ENCODE peak calls at places on chromosomes 3 and 15, in five cellular contexts. One of them, this sample, is unnamed.

GRCh38 chr3:181298421-181298820 is 308.9 kb upstream of the DNAJC19 start:
- DNase-seq in HCT116: no peak
- DNase-seq in pancreas: no peak
- DNase-seq in GM23338: no peak
- DNase-seq in astrocyte: peak; percentile 21
- DNase-seq in this sample: no peak

GRCh38 chr3:105876745-105877624 is 8.2 kb upstream of the CBLB start:
- DNase-seq in HCT116: no peak
- DNase-seq in pancreas: no peak
- DNase-seq in GM23338: no peak
- DNase-seq in astrocyte: no peak
- DNase-seq in this sample: no peak

GRCh38 chr3:145522893-145523651 is 637.9 kb downstream of the PLOD2 start:
- DNase-seq in HCT116: no peak
- DNase-seq in pancreas: no peak
- DNase-seq in GM23338: no peak
- DNase-seq in astrocyte: no peak
- DNase-seq in this sample: no peak

GRCh38 chr3:142213298-142213697 is 12.1 kb downstream of the GK5 start:
- DNase-seq in HCT116: no peak
- DNase-seq in pancreas: no peak
- DNase-seq in GM23338: no peak
- DNase-seq in astrocyte: peak; percentile 33
- DNase-seq in this sample: no peak

GRCh38 chr15:57969355-57969754 is 96.2 kb downstream of the ALDH1A2 start:
- DNase-seq in HCT116: no peak
- DNase-seq in pancreas: no peak
- DNase-seq in GM23338: peak; percentile 12
- DNase-seq in astrocyte: no peak
- DNase-seq in this sample: peak; percentile 29

GRCh38 chr3:195270350-195271115 is 426 bp downstream of the XXYLT1 start:
- DNase-seq in HCT116: peak; percentile 26
- DNase-seq in pancreas: peak; percentile 61
- DNase-seq in GM23338: peak; percentile 80
- DNase-seq in astrocyte: peak; percentile 64
- DNase-seq in this sample: peak; percentile 88

GRCh38 chr3:11143476-11143875 is 10.8 kb upstream of the HRH1 start:
- DNase-seq in HCT116: no peak
- DNase-seq in pancreas: no peak
- DNase-seq in GM23338: no peak
- DNase-seq in astrocyte: no peak
- DNase-seq in this sample: no peak

GRCh38 chr15:32718082-32718821 is 448 bp downstream of the GREM1 start:
- DNase-seq in HCT116: no peak
- DNase-seq in pancreas: no peak
- DNase-seq in GM23338: peak; percentile 68
- DNase-seq in astrocyte: no peak
- DNase-seq in this sample: peak; percentile 76

GRCh38 chr3:135690664-135691063 is 274.9 kb upstream of the PPP2R3A start:
- DNase-seq in HCT116: no peak
- DNase-seq in pancreas: no peak
- DNase-seq in GM23338: no peak
- DNase-seq in astrocyte: no peak
- DNase-seq in this sample: no peak

GRCh38 chr3:111610612-111611054 is 15.5 kb upstream of the ZBED2 start:
- DNase-seq in HCT116: peak; percentile 62
- DNase-seq in pancreas: no peak
- DNase-seq in GM23338: no peak
- DNase-seq in astrocyte: no peak
- DNase-seq in this sample: no peak

GRCh38 chr3:145145461-145145860 is 1015.5 kb downstream of the PLOD2 start:
- DNase-seq in HCT116: no peak
- DNase-seq in pancreas: no peak
- DNase-seq in GM23338: no peak
- DNase-seq in astrocyte: no peak
- DNase-seq in this sample: no peak

GRCh38 chr3:177102526-177102925 is 94.8 kb downstream of the TBL1XR1 start:
- DNase-seq in HCT116: no peak
- DNase-seq in pancreas: no peak
- DNase-seq in GM23338: no peak
- DNase-seq in astrocyte: peak; percentile 85
- DNase-seq in this sample: no peak

GRCh38 chr15:57421110-57421509 is 44.8 kb downstream of the CGNL1 start:
- DNase-seq in HCT116: no peak
- DNase-seq in pancreas: no peak
- DNase-seq in GM23338: no peak
- DNase-seq in astrocyte: no peak
- DNase-seq in this sample: no peak

GRCh38 chr3:42653560-42654330 is at the start of gene ZBTB47:
- DNase-seq in HCT116: no peak
- DNase-seq in pancreas: no peak
- DNase-seq in GM23338: peak; percentile 52
- DNase-seq in astrocyte: no peak
- DNase-seq in this sample: peak; percentile 72

GRCh38 chr3:48039487-48040190 is 23.4 kb upstream of the MAP4 start:
- DNase-seq in HCT116: peak; percentile 74
- DNase-seq in pancreas: no peak
- DNase-seq in GM23338: peak; percentile 70
- DNase-seq in astrocyte: peak; percentile 87
- DNase-seq in this sample: peak; percentile 17

GRCh38 chr3:14439501-14440167 is 37.2 kb downstream of the SLC6A6 start:
- DNase-seq in HCT116: no peak
- DNase-seq in pancreas: peak; percentile 54
- DNase-seq in GM23338: no peak
- DNase-seq in astrocyte: no peak
- DNase-seq in this sample: no peak

GRCh38 chr15:43950551-43950950 is 123.7 kb downstream of the WDR76 start:
- DNase-seq in HCT116: no peak
- DNase-seq in pancreas: no peak
- DNase-seq in GM23338: no peak
- DNase-seq in astrocyte: no peak
- DNase-seq in this sample: no peak

GRCh38 chr3:16315623-16316022 is 50.6 kb downstream of the OXNAD1 start:
- DNase-seq in HCT116: no peak
- DNase-seq in pancreas: no peak
- DNase-seq in GM23338: no peak
- DNase-seq in astrocyte: no peak
- DNase-seq in this sample: no peak

GRCh38 chr3:50654196-50654595 is 20.5 kb upstream of the DOCK3 start:
- DNase-seq in HCT116: no peak
- DNase-seq in pancreas: no peak
- DNase-seq in GM23338: no peak
- DNase-seq in astrocyte: no peak
- DNase-seq in this sample: no peak

GRCh38 chr3:65483475-65483874 is 555.2 kb downstream of the MAGI1 start:
- DNase-seq in HCT116: no peak
- DNase-seq in pancreas: peak; percentile 58
- DNase-seq in GM23338: peak; percentile 81
- DNase-seq in astrocyte: peak; percentile 23
- DNase-seq in this sample: no peak

GRCh38 chr15:59224474-59224873 is 17.8 kb downstream of the LDHAL6B start:
- DNase-seq in HCT116: no peak
- DNase-seq in pancreas: no peak
- DNase-seq in GM23338: no peak
- DNase-seq in astrocyte: no peak
- DNase-seq in this sample: no peak

GRCh38 chr15:77819271-77819806 is 186.6 kb upstream of the LINGO1 start:
- DNase-seq in HCT116: no peak
- DNase-seq in pancreas: no peak
- DNase-seq in GM23338: peak; percentile 51
- DNase-seq in astrocyte: no peak
- DNase-seq in this sample: peak; percentile 86
- H3K4me3 ChIP-seq in HCT116: peak overlapping the region; percentile 61
- H3K4me3 ChIP-seq in pancreas: peak overlapping the region; percentile 48
- H3K4me3 ChIP-seq in GM23338: peak overlapping the region; percentile 65
- H3K4me3 ChIP-seq in astrocyte: no peak overlapping the region
- H3K4me3 ChIP-seq in this sample: peak overlapping the region; percentile 57

GRCh38 chr15:60243769-60244168 is 154.0 kb downstream of the ANXA2 start:
- DNase-seq in HCT116: no peak
- DNase-seq in pancreas: no peak
- DNase-seq in GM23338: no peak
- DNase-seq in astrocyte: no peak
- DNase-seq in this sample: no peak

GRCh38 chr15:60244813-60245212 is 153.0 kb downstream of the ANXA2 start:
- DNase-seq in HCT116: no peak
- DNase-seq in pancreas: no peak
- DNase-seq in GM23338: no peak
- DNase-seq in astrocyte: no peak
- DNase-seq in this sample: no peak
- H3K27me3 ChIP-seq in HCT116: peaks cover 37% of the 10 kb centered on the region
- H3K27me3 ChIP-seq in pancreas: no peaks in the 10 kb centered on the region
- H3K27me3 ChIP-seq in GM23338: no peaks in the 10 kb centered on the region
- H3K27me3 ChIP-seq in astrocyte: no peaks in the 10 kb centered on the region
- H3K27me3 ChIP-seq in this sample: no peaks in the 10 kb centered on the region

GRCh38 chr15:90084876-90085423 is 17.3 kb downstream of the IDH2 start:
- DNase-seq in HCT116: no peak
- DNase-seq in pancreas: no peak
- DNase-seq in GM23338: no peak
- DNase-seq in astrocyte: no peak
- DNase-seq in this sample: peak; percentile 40
- H3K36me3 ChIP-seq in HCT116: peaks cover 6% of the 10 kb centered on the region
- H3K36me3 ChIP-seq in pancreas: peaks cover 3% of the 10 kb centered on the region
- H3K36me3 ChIP-seq in GM23338: no peaks in the 10 kb centered on the region
- H3K36me3 ChIP-seq in astrocyte: peaks cover 11% of the 10 kb centered on the region
- H3K36me3 ChIP-seq in this sample: peaks cover 8% of the 10 kb centered on the region

GRCh38 chr15:41424809-41425208 is 7.9 kb downstream of the RTF1 start:
- DNase-seq in HCT116: no peak
- DNase-seq in pancreas: no peak
- DNase-seq in GM23338: peak; percentile 62
- DNase-seq in astrocyte: no peak
- DNase-seq in this sample: no peak

GRCh38 chr15:41429003-41429890 is 12.4 kb downstream of the RTF1 start:
- DNase-seq in HCT116: no peak
- DNase-seq in pancreas: no peak
- DNase-seq in GM23338: no peak
- DNase-seq in astrocyte: no peak
- DNase-seq in this sample: no peak

GRCh38 chr15:41423979-41424659 is 7.2 kb downstream of the RTF1 start:
- DNase-seq in HCT116: no peak
- DNase-seq in pancreas: no peak
- DNase-seq in GM23338: no peak
- DNase-seq in astrocyte: no peak
- DNase-seq in this sample: no peak
- H3K4me3 ChIP-seq in HCT116: no peak overlapping the region
- H3K4me3 ChIP-seq in pancreas: no peak overlapping the region
- H3K4me3 ChIP-seq in GM23338: no peak overlapping the region
- H3K4me3 ChIP-seq in astrocyte: no peak overlapping the region
- H3K4me3 ChIP-seq in this sample: no peak overlapping the region

DNA sequence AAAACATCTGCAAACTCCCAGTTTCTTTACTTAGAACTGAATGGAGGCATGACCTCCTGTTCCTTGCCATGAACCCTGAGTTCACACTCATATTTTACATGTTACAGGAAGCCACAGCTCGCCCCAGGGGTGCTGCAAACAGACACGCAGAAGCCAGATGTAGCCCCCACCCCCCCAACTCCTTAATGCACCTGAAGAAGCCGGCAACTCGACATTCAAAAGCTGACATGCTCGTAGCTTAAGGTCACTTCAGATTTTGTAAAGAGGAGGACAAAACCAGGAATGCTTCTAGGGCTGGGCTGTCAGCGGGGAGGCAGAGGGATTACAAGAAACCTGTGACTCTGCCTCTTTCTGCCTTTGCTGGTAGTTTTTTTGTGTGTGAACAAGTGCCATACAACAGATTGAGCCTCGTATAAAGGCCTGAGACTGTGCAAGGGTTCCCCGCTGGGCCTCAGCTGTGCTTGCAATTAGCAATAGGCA is 42.0 kb upstream of the FEZF2 start:
- DNase-seq in HCT116: no peak
- DNase-seq in pancreas: no peak
- DNase-seq in GM23338: peak; percentile 90
- DNase-seq in astrocyte: no peak
- DNase-seq in this sample: peak; percentile 57
- H3K27me3 ChIP-seq in HCT116: peaks cover 62% of the 10 kb centered on the region
- H3K27me3 ChIP-seq in pancreas: no peaks in the 10 kb centered on the region
- H3K27me3 ChIP-seq in GM23338: no peaks in the 10 kb centered on the region
- H3K27me3 ChIP-seq in astrocyte: no peaks in the 10 kb centered on the region
- H3K27me3 ChIP-seq in this sample: no peaks in the 10 kb centered on the region

GRCh38 chr15:69144530-69144929 is 15.9 kb upstream of the GLCE start:
- DNase-seq in HCT116: no peak
- DNase-seq in pancreas: no peak
- DNase-seq in GM23338: no peak
- DNase-seq in astrocyte: no peak
- DNase-seq in this sample: no peak

GRCh38 chr15:69143756-69144436 is 16.5 kb upstream of the GLCE start:
- DNase-seq in HCT116: no peak
- DNase-seq in pancreas: no peak
- DNase-seq in GM23338: no peak
- DNase-seq in astrocyte: no peak
- DNase-seq in this sample: no peak

GRCh38 chr15:69145694-69146492 is 14.5 kb upstream of the GLCE start:
- DNase-seq in HCT116: no peak
- DNase-seq in pancreas: no peak
- DNase-seq in GM23338: peak; percentile 11
- DNase-seq in astrocyte: peak; percentile 26
- DNase-seq in this sample: no peak

GRCh38 chr15:69146724-69147435 is 13.6 kb upstream of the GLCE start:
- DNase-seq in HCT116: no peak
- DNase-seq in pancreas: no peak
- DNase-seq in GM23338: no peak
- DNase-seq in astrocyte: no peak
- DNase-seq in this sample: no peak

GRCh38 chr15:69145149-69145693 is 15.2 kb upstream of the GLCE start:
- DNase-seq in HCT116: no peak
- DNase-seq in pancreas: no peak
- DNase-seq in GM23338: no peak
- DNase-seq in astrocyte: no peak
- DNase-seq in this sample: no peak
- H3K36me3 ChIP-seq in HCT116: no peaks in the 10 kb centered on the region
- H3K36me3 ChIP-seq in pancreas: no peaks in the 10 kb centered on the region
- H3K36me3 ChIP-seq in GM23338: no peaks in the 10 kb centered on the region
- H3K36me3 ChIP-seq in astrocyte: no peaks in the 10 kb centered on the region
- H3K36me3 ChIP-seq in this sample: no peaks in the 10 kb centered on the region

GRCh38 chr15:90981681-90982080 is 12.7 kb downstream of the PRC1 start:
- DNase-seq in HCT116: no peak
- DNase-seq in pancreas: no peak
- DNase-seq in GM23338: no peak
- DNase-seq in astrocyte: no peak
- DNase-seq in this sample: no peak
- H3K4me3 ChIP-seq in HCT116: no peak overlapping the region
- H3K4me3 ChIP-seq in pancreas: no peak overlapping the region
- H3K4me3 ChIP-seq in GM23338: no peak overlapping the region
- H3K4me3 ChIP-seq in astrocyte: no peak overlapping the region
- H3K4me3 ChIP-seq in this sample: no peak overlapping the region

GRCh38 chr3:4038351-4038750 is 239.1 kb downstream of the LRRN1 start:
- DNase-seq in HCT116: no peak
- DNase-seq in pancreas: no peak
- DNase-seq in GM23338: no peak
- DNase-seq in astrocyte: no peak
- DNase-seq in this sample: no peak
- H3K27me3 ChIP-seq in HCT116: no peaks in the 10 kb centered on the region
- H3K27me3 ChIP-seq in pancreas: no peaks in the 10 kb centered on the region
- H3K27me3 ChIP-seq in GM23338: no peaks in the 10 kb centered on the region
- H3K27me3 ChIP-seq in astrocyte: no peaks in the 10 kb centered on the region
- H3K27me3 ChIP-seq in this sample: no peaks in the 10 kb centered on the region

GRCh38 chr3:49161808-49162530 is 4.2 kb downstream of the CCDC71 start:
- DNase-seq in HCT116: no peak
- DNase-seq in pancreas: no peak
- DNase-seq in GM23338: no peak
- DNase-seq in astrocyte: no peak
- DNase-seq in this sample: no peak
- H3K36me3 ChIP-seq in HCT116: peaks cover 17% of the 10 kb centered on the region
- H3K36me3 ChIP-seq in pancreas: no peaks in the 10 kb centered on the region
- H3K36me3 ChIP-seq in GM23338: no peaks in the 10 kb centered on the region
- H3K36me3 ChIP-seq in astrocyte: peaks cover 6% of the 10 kb centered on the region
- H3K36me3 ChIP-seq in this sample: peaks cover 13% of the 10 kb centered on the region

This sample was measured in H7.